ENCODE peak calls at places on chromosomes 6 and 20, in four cellular contexts. W is MM.1S, R is IMR-90, Y is GM10248. A is an unnamed sample.

GRCh38 chr6:43900560-43901329 is 130.7 kb downstream of the VEGFA start:
- DNase-seq in R (no peak), W (no peak), Y (no peak), A (no peak)

GRCh38 chr6:139577991-139578604 is 203.7 kb upstream of the CITED2 start:
- DNase-seq in R (peak), Y (no peak), W (no peak), A (no peak)

GRCh38 chr20:55159230-55159629 is 683.8 kb downstream of the DOK5 start:
- DNase-seq in R (no peak), Y (no peak), W (no peak), A (no peak)

GRCh38 chr6:112117554-112117953 is 30.2 kb downstream of the FAM229B start:
- DNase-seq in Y (no peak), W (no peak), R (peak), A (no peak)

GRCh38 chr6:2862712-2863174 is 21.1 kb upstream of the SERPINB1 start:
- DNase-seq in Y (peak), W (peak), R (no peak), A (peak)

GRCh38 chr6:25698631-25699030 is 46.6 kb downstream of the SCGN start:
- DNase-seq in Y (no peak), W (no peak), R (no peak), A (no peak)

GRCh38 chr6:168939771-168940170 is 313.9 kb downstream of the THBS2 start:
- DNase-seq in W (no peak), Y (no peak), R (no peak), A (no peak)

GRCh38 chr6:148345578-148345977 is 2.9 kb downstream of the SASH1 start:
- DNase-seq in R (no peak), W (no peak), Y (no peak), A (no peak)

GRCh38 chr6:166591961-166592520 is 5.6 kb upstream of the RAMACL start:
- DNase-seq in Y (no peak), W (no peak), R (peak), A (no peak)

GRCh38 chr6:125301435-125302391 is at the start of gene HDDC2:
- DNase-seq in Y (peak), W (peak), R (peak), A (peak)

GRCh38 chr6:6751615-6752014 is 163.1 kb downstream of the LY86 start:
- DNase-seq in W (no peak), R (no peak), Y (no peak), A (no peak)

GRCh38 chr6:42260972-42261371 is 43.3 kb upstream of the MRPS10 start:
- DNase-seq in W (no peak), Y (peak), R (no peak), A (peak)

GRCh38 chr6:43627008-43627825 is 1.8 kb downstream of the GTPBP2 start:
- DNase-seq in W (peak), R (peak), Y (no peak), A (no peak)

GRCh38 chr6:128463942-128464341 is 56.5 kb downstream of the PTPRK start:
- DNase-seq in Y (no peak), W (no peak), R (peak), A (no peak)

GRCh38 chr20:6698723-6699122 is 68.8 kb upstream of the BMP2 start:
- DNase-seq in R (no peak), W (no peak), Y (no peak), A (no peak)

GRCh38 chr20:52312131-52312729 is 120.7 kb upstream of the ZFP64 start:
- DNase-seq in W (peak), R (peak), Y (peak), A (peak)
- TF ChIP-seq CTCF in W (peak), R (peak), Y (peak), A (peak)

GRCh38 chr6:149925974-149926777 is 3.3 kb upstream of the RAET1G start:
- DNase-seq in R (peak), Y (no peak), W (peak), A (no peak)

GRCh38 chr6:149931501-149931900 is 8.6 kb upstream of the RAET1G start:
- DNase-seq in R (no peak), Y (no peak), W (no peak), A (no peak)

GRCh38 chr6:149925253-149925973 is 2.5 kb upstream of the RAET1G start:
- DNase-seq in W (no peak), Y (no peak), R (no peak), A (no peak)

GRCh38 chr6:149933036-149933435 is 8.8 kb upstream of the ULBP2 start:
- DNase-seq in W (no peak), R (no peak), Y (no peak), A (no peak)

DNA sequence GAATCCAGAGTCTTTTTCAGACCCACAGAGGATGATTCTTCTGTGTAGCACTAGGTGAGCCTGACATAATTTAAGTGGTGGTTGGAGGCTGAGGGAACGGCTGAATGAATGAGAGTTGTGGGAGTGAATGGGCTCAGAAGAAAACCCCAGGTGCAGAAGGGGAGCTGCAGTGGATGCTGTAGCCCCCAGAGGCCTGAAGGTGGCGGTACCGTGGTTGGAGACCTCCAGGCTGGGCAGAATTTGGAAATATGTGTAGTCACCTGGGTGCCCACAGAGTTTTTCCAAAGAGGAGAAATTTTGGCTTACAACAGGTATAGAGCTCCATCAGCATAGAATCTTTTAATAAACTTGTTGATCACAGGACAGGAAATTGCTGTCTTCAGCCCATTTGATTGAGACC is 6.5 kb upstream of the RAET1G start:
- DNase-seq in R (no peak), Y (no peak), W (no peak), A (no peak)
- TF ChIP-seq CTCF in R (peak), Y (no peak), W (peak), A (no peak)

GRCh38 chr6:143332153-143332845 is 118.2 kb downstream of the ADAT2 start:
- DNase-seq in R (no peak), Y (no peak), W (no peak), A (no peak)

GRCh38 chr6:143335865-143336264 is 114.6 kb downstream of the ADAT2 start:
- DNase-seq in R (no peak), W (no peak), Y (no peak), A (no peak)

GRCh38 chr6:143331362-143331761 is 119.1 kb downstream of the ADAT2 start:
- DNase-seq in W (no peak), R (no peak), Y (no peak), A (no peak)

GRCh38 chr6:143333081-143333480 is 117.4 kb downstream of the ADAT2 start:
- DNase-seq in W (no peak), R (no peak), Y (no peak), A (no peak)

DNA sequence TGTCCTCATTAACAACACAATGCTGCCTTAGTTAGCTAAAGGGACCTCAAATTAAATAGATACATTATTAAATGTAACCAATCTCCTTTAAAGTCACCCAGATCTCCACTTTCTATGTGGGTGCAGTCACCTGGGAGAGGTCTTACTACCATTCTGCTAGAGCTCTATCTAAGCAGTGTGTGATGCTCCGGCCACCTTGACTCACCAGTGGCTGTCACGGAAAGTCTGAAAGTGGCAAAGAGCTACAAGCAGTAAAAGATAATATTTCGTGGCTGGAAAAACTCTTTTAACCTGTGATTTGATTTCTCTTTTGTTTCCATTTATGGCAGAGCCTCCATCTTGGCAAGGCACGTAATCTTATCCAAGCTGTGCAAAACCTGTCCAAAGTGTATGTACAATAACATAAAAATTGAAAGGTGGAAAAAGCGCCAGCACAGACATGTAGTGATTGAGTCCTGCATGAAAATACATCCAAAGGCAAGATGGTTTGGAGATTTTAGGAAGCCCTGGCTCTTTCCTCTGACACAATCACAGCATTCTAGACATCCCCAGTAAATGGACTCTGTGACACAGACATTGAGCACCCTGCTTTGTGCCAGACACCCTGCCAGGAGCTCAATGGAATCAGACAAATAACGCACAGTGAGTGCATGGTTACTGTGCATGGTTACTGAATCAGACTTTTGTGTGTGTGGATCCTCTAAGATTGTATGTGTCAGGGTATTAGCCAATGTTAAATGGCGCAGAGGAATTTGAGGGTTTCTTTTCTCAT is 116.6 kb downstream of the ADAT2 start:
- DNase-seq in Y (no peak), R (no peak), W (no peak), A (no peak)
- TF ChIP-seq CTCF in Y (no peak), R (no peak), W (no peak), A (no peak)

GRCh38 chr6:70103798-70104197 is 199.1 kb downstream of the COL9A1 start:
- DNase-seq in R (no peak), Y (no peak), W (no peak), A (no peak)
- TF ChIP-seq CTCF in R (peak), Y (no peak), W (peak), A (no peak)